ENCODE peak calls at places on chromosomes 11 and 22, in nine cellular contexts. One of them, this sample, is unnamed.

GRCh38 chr11:9065614-9066431 is 25.6 kb downstream of the SCUBE2 start:
- DNase-seq in NCI-H1092 treated with DMSO at 0.1 percent for 48 hours: no peak
- DNase-seq in RWPE1: no peak
- DNase-seq in GM06990: no peak
- DNase-seq in NCI-H1105: no peak
- DNase-seq in posterior vena cava: no peak
- DNase-seq in right atrium auricular region: no peak
- DNase-seq in Right ventricle myocardium inferior: no peak
- DNase-seq in NCI-H146: no peak
- DNase-seq in this sample: no peak

GRCh38 chr11:72736452-72737069 is 15.6 kb downstream of the ARAP1 start:
- DNase-seq in NCI-H1092 treated with DMSO at 0.1 percent for 48 hours: no peak
- DNase-seq in RWPE1: peak; percentile 71
- DNase-seq in GM06990: peak; percentile 59
- DNase-seq in NCI-H1105: no peak
- DNase-seq in posterior vena cava: peak; percentile 91
- DNase-seq in right atrium auricular region: no peak
- DNase-seq in Right ventricle myocardium inferior: peak; percentile 89
- DNase-seq in NCI-H146: no peak
- DNase-seq in this sample: no peak

GRCh38 chr11:72813740-72814138 is 472 bp upstream of the ATG16L2 start:
- DNase-seq in NCI-H1092 treated with DMSO at 0.1 percent for 48 hours: peak; percentile 94
- DNase-seq in RWPE1: peak; percentile 70
- DNase-seq in GM06990: peak; percentile 91
- DNase-seq in NCI-H1105: peak; percentile 74
- DNase-seq in posterior vena cava: peak; percentile 95
- DNase-seq in right atrium auricular region: peak; percentile 82
- DNase-seq in Right ventricle myocardium inferior: peak; percentile 95
- DNase-seq in NCI-H146: peak; percentile 86
- DNase-seq in this sample: no peak

GRCh38 chr22:19098157-19098556 is 24.1 kb downstream of the DGCR2 start:
- DNase-seq in NCI-H1092 treated with DMSO at 0.1 percent for 48 hours: no peak
- DNase-seq in RWPE1: no peak
- DNase-seq in GM06990: no peak
- DNase-seq in NCI-H1105: no peak
- DNase-seq in posterior vena cava: peak; percentile 7
- DNase-seq in right atrium auricular region: no peak
- DNase-seq in Right ventricle myocardium inferior: no peak
- DNase-seq in NCI-H146: no peak
- DNase-seq in this sample: no peak

GRCh38 chr11:129973809-129974208 is 28.8 kb downstream of the PRDM10 start:
- DNase-seq in NCI-H1092 treated with DMSO at 0.1 percent for 48 hours: no peak
- DNase-seq in RWPE1: no peak
- DNase-seq in GM06990: no peak
- DNase-seq in NCI-H1105: no peak
- DNase-seq in posterior vena cava: no peak
- DNase-seq in right atrium auricular region: no peak
- DNase-seq in Right ventricle myocardium inferior: no peak
- DNase-seq in NCI-H146: no peak
- DNase-seq in this sample: no peak

GRCh38 chr11:3905080-3905953 is 49.9 kb downstream of the STIM1 start:
- DNase-seq in NCI-H1092 treated with DMSO at 0.1 percent for 48 hours: no peak
- DNase-seq in RWPE1: peak; percentile 74
- DNase-seq in GM06990: no peak
- DNase-seq in NCI-H1105: no peak
- DNase-seq in posterior vena cava: no peak
- DNase-seq in right atrium auricular region: no peak
- DNase-seq in Right ventricle myocardium inferior: no peak
- DNase-seq in NCI-H146: no peak
- DNase-seq in this sample: no peak

GRCh38 chr11:78209478-78209877 is 20.8 kb downstream of the USP35 start:
- DNase-seq in NCI-H1092 treated with DMSO at 0.1 percent for 48 hours: no peak
- DNase-seq in RWPE1: no peak
- DNase-seq in GM06990: no peak
- DNase-seq in NCI-H1105: no peak
- DNase-seq in posterior vena cava: no peak
- DNase-seq in right atrium auricular region: no peak
- DNase-seq in Right ventricle myocardium inferior: no peak
- DNase-seq in NCI-H146: no peak
- DNase-seq in this sample: no peak

GRCh38 chr11:9691865-9692264 is 28.0 kb downstream of the SWAP70 start:
- DNase-seq in NCI-H1092 treated with DMSO at 0.1 percent for 48 hours: no peak
- DNase-seq in RWPE1: peak; percentile 61
- DNase-seq in GM06990: no peak
- DNase-seq in NCI-H1105: no peak
- DNase-seq in posterior vena cava: no peak
- DNase-seq in right atrium auricular region: no peak
- DNase-seq in Right ventricle myocardium inferior: no peak
- DNase-seq in NCI-H146: no peak
- DNase-seq in this sample: no peak

GRCh38 chr11:34770111-34770510 is 146.1 kb downstream of the APIP start:
- DNase-seq in NCI-H1092 treated with DMSO at 0.1 percent for 48 hours: no peak
- DNase-seq in RWPE1: no peak
- DNase-seq in GM06990: no peak
- DNase-seq in NCI-H1105: no peak
- DNase-seq in posterior vena cava: no peak
- DNase-seq in right atrium auricular region: no peak
- DNase-seq in Right ventricle myocardium inferior: no peak
- DNase-seq in NCI-H146: no peak
- DNase-seq in this sample: no peak

GRCh38 chr22:26199665-26200064 is 30.4 kb downstream of the SEZ6L start:
- DNase-seq in NCI-H1092 treated with DMSO at 0.1 percent for 48 hours: no peak
- DNase-seq in RWPE1: no peak
- DNase-seq in GM06990: no peak
- DNase-seq in NCI-H1105: no peak
- DNase-seq in posterior vena cava: no peak
- DNase-seq in right atrium auricular region: no peak
- DNase-seq in Right ventricle myocardium inferior: no peak
- DNase-seq in NCI-H146: no peak
- DNase-seq in this sample: no peak

This sample was measured in cortex of kidney.